ENCODE peak calls at places on chromosomes 16 and 17, in five cellular contexts. One of them, this sample, is unnamed.

GRCh38 chr17:43908111-43908721 is 880 bp upstream of the MPP2 start:
- DNase-seq in thoracic aorta: peak; percentile 40
- DNase-seq in CD8-positive, alpha-beta T cell: peak; percentile 27
- DNase-seq in HFFc6: peak; percentile 50
- DNase-seq in foreskin fibroblast: peak; percentile 88
- DNase-seq in this sample: peak; percentile 84

GRCh38 chr17:59853168-59853918 is 39.4 kb downstream of the TUBD1 start:
- DNase-seq in CD8-positive, alpha-beta T cell: no peak
- DNase-seq in foreskin fibroblast: peak; percentile 84
- DNase-seq in thoracic aorta: no peak
- DNase-seq in HFFc6: peak; percentile 69
- DNase-seq in this sample: peak; percentile 48

GRCh38 chr17:34675605-34676004 is 96.2 kb downstream of the TMEM132E start:
- DNase-seq in HFFc6: no peak
- DNase-seq in thoracic aorta: no peak
- DNase-seq in CD8-positive, alpha-beta T cell: no peak
- DNase-seq in foreskin fibroblast: no peak
- DNase-seq in this sample: no peak

GRCh38 chr16:30104492-30104891 is 8.5 kb upstream of the YPEL3 start:
- DNase-seq in thoracic aorta: no peak
- DNase-seq in HFFc6: no peak
- DNase-seq in foreskin fibroblast: no peak
- DNase-seq in CD8-positive, alpha-beta T cell: no peak
- DNase-seq in this sample: no peak

GRCh38 chr16:31350275-31351005 is 4.5 kb upstream of the ITGAX start:
- DNase-seq in CD8-positive, alpha-beta T cell: no peak
- DNase-seq in thoracic aorta: no peak
- DNase-seq in foreskin fibroblast: no peak
- DNase-seq in HFFc6: no peak
- DNase-seq in this sample: no peak

GRCh38 chr16:11806721-11807120 is 9.7 kb upstream of the ZC3H7A start:
- DNase-seq in thoracic aorta: no peak
- DNase-seq in HFFc6: no peak
- DNase-seq in CD8-positive, alpha-beta T cell: no peak
- DNase-seq in foreskin fibroblast: peak; percentile 68
- DNase-seq in this sample: no peak

GRCh38 chr16:85715169-85716015 is 26.6 kb upstream of the GINS2 start:
- DNase-seq in thoracic aorta: no peak
- DNase-seq in CD8-positive, alpha-beta T cell: no peak
- DNase-seq in foreskin fibroblast: peak; percentile 11
- DNase-seq in HFFc6: no peak
- DNase-seq in this sample: no peak

GRCh38 chr17:33506889-33507650 is 214.0 kb upstream of the ASIC2 start:
- DNase-seq in foreskin fibroblast: no peak
- DNase-seq in thoracic aorta: no peak
- DNase-seq in HFFc6: no peak
- DNase-seq in CD8-positive, alpha-beta T cell: no peak
- DNase-seq in this sample: no peak

GRCh38 chr17:47240806-47241205 is 12.8 kb upstream of the ITGB3 start:
- DNase-seq in foreskin fibroblast: no peak
- DNase-seq in HFFc6: no peak
- DNase-seq in CD8-positive, alpha-beta T cell: no peak
- DNase-seq in thoracic aorta: no peak
- DNase-seq in this sample: no peak

GRCh38 chr16:73565263-73565662 is 517.3 kb upstream of the ZFHX3 start:
- DNase-seq in thoracic aorta: no peak
- DNase-seq in CD8-positive, alpha-beta T cell: no peak
- DNase-seq in foreskin fibroblast: no peak
- DNase-seq in HFFc6: no peak
- DNase-seq in this sample: no peak

GRCh38 chr16:9286930-9287329 is 195.5 kb downstream of the HAPSTR1 start:
- DNase-seq in foreskin fibroblast: no peak
- DNase-seq in CD8-positive, alpha-beta T cell: no peak
- DNase-seq in HFFc6: no peak
- DNase-seq in thoracic aorta: no peak
- DNase-seq in this sample: no peak

GRCh38 chr16:85157813-85158701 is 45.8 kb upstream of the CIBAR2 start:
- DNase-seq in foreskin fibroblast: peak; percentile 49
- DNase-seq in HFFc6: no peak
- DNase-seq in thoracic aorta: no peak
- DNase-seq in CD8-positive, alpha-beta T cell: peak; percentile 21
- DNase-seq in this sample: no peak

GRCh38 chr17:49873466-49873865 is 25.6 kb upstream of the TAC4 start:
- DNase-seq in CD8-positive, alpha-beta T cell: no peak
- DNase-seq in foreskin fibroblast: no peak
- DNase-seq in HFFc6: no peak
- DNase-seq in thoracic aorta: no peak
- DNase-seq in this sample: no peak

GRCh38 chr17:79844869-79845600 is 5.8 kb upstream of the CBX4 start:
- DNase-seq in foreskin fibroblast: peak; percentile 65
- DNase-seq in CD8-positive, alpha-beta T cell: no peak
- DNase-seq in thoracic aorta: no peak
- DNase-seq in HFFc6: no peak
- DNase-seq in this sample: peak; percentile 79

GRCh38 chr16:89574681-89575246 is 794 bp upstream of the CPNE7 start:
- DNase-seq in thoracic aorta: no peak
- DNase-seq in CD8-positive, alpha-beta T cell: peak; percentile 41
- DNase-seq in foreskin fibroblast: peak; percentile 93
- DNase-seq in HFFc6: peak; percentile 63
- DNase-seq in this sample: peak; percentile 94

GRCh38 chr16:15732416-15732815 is 82.4 kb downstream of the NDE1 start:
- DNase-seq in thoracic aorta: no peak
- DNase-seq in CD8-positive, alpha-beta T cell: no peak
- DNase-seq in HFFc6: no peak
- DNase-seq in foreskin fibroblast: peak; percentile 18
- DNase-seq in this sample: no peak

GRCh38 chr17:27559996-27560481 is 70.9 kb upstream of the LGALS9 start:
- DNase-seq in CD8-positive, alpha-beta T cell: no peak
- DNase-seq in foreskin fibroblast: peak; percentile 82
- DNase-seq in HFFc6: no peak
- DNase-seq in thoracic aorta: no peak
- DNase-seq in this sample: peak; percentile 76

GRCh38 chr16:69188716-69189115 is 1.8 kb downstream of the SNTB2 start:
- DNase-seq in HFFc6: peak; percentile 21
- DNase-seq in thoracic aorta: no peak
- DNase-seq in CD8-positive, alpha-beta T cell: no peak
- DNase-seq in foreskin fibroblast: peak; percentile 48
- DNase-seq in this sample: no peak

GRCh38 chr17:4617090-4617489 is 24.4 kb downstream of the ALOX15 start:
- DNase-seq in HFFc6: no peak
- DNase-seq in thoracic aorta: no peak
- DNase-seq in CD8-positive, alpha-beta T cell: no peak
- DNase-seq in foreskin fibroblast: no peak
- DNase-seq in this sample: no peak

GRCh38 chr17:71726320-71726719 is 394.5 kb upstream of the SOX9 start:
- DNase-seq in HFFc6: no peak
- DNase-seq in foreskin fibroblast: no peak
- DNase-seq in CD8-positive, alpha-beta T cell: no peak
- DNase-seq in thoracic aorta: no peak
- DNase-seq in this sample: no peak

GRCh38 chr17:63954402-63955063 is 18.2 kb downstream of the SCN4A start:
- DNase-seq in HFFc6: no peak
- DNase-seq in foreskin fibroblast: no peak
- DNase-seq in thoracic aorta: no peak
- DNase-seq in CD8-positive, alpha-beta T cell: peak; percentile 14
- DNase-seq in this sample: no peak

GRCh38 chr17:4074831-4075495 is 67.9 kb downstream of the ZZEF1 start:
- DNase-seq in foreskin fibroblast: peak; percentile 46
- DNase-seq in thoracic aorta: no peak
- DNase-seq in CD8-positive, alpha-beta T cell: no peak
- DNase-seq in HFFc6: peak; percentile 32
- DNase-seq in this sample: peak; percentile 39

This sample was measured in hepatic stellate cell.